ENCODE peak calls at places on chromosomes 13 and 19, in five cellular contexts. U is stimulated activated effector memory CD8-positive, alpha-beta T cell treated with anti-CD3 and anti-CD28 coated beads, Interleukin-12 subunit alpha, Interleukin-12 subunit beta, amount 100 ng/mL, for 72 hours; I is foreskin melanocyte; P is stimulated activated naive CD8-positive, alpha-beta T cell treated with anti-CD3 and anti-CD28 coated beads, Interleukin-15, Interleukin-2, amounts not matched to agents 100 U/mL and 50 U/mL, for 24 hours; F is naive thymus-derived CD8-positive, alpha-beta T cell. H is an unnamed sample.

GRCh38 chr13:111616203-111616602 is 295.8 kb downstream of the TEX29 start:
- DNase-seq in U (no peak), I (no peak), P (no peak), F (no peak), H (no peak)

GRCh38 chr19:35116085-35116801 is 620 bp downstream of the FXYD3 start:
- DNase-seq in U (no peak), I (no peak), P (no peak), F (no peak), H (no peak)

GRCh38 chr13:49908637-49909036 is 27.5 kb downstream of the SPRYD7 start:
- DNase-seq in U (no peak), I (no peak), P (no peak), F (no peak), H (no peak)

GRCh38 chr19:36093146-36093662 is 17.7 kb upstream of the OVOL3 start:
- DNase-seq in U (no peak), I (no peak), P (peak; percentile 25), F (no peak), H (no peak)

GRCh38 chr13:42466123-42466522 is 107.8 kb upstream of the TNFSF11 start:
- DNase-seq in U (no peak), I (no peak), P (no peak), F (peak; percentile 1), H (no peak)

GRCh38 chr19:47152205-47152604 is 21.6 kb downstream of the SAE1 start:
- DNase-seq in U (no peak), I (no peak), P (no peak), F (no peak), H (no peak)

GRCh38 chr13:50124536-50125305 is 109.5 kb downstream of the KCNRG start:
- DNase-seq in U (peak; percentile 82), I (peak; percentile 56), P (no peak), F (peak; percentile 90), H (no peak)

GRCh38 chr19:47230122-47230920 is 678 bp downstream of the BBC3 start:
- DNase-seq in U (peak; percentile 86), I (no peak), P (peak; percentile 88), F (peak; percentile 95), H (no peak)

GRCh38 chr13:110546933-110547332 is 14.6 kb downstream of the RAB20 start:
- DNase-seq in U (no peak), I (no peak), P (no peak), F (no peak), H (peak; percentile 95)

GRCh38 chr13:112968380-112968909 is 569 bp upstream of the MCF2L start:
- DNase-seq in U (peak; percentile 16), I (no peak), P (peak; percentile 39), F (no peak), H (no peak)

GRCh38 chr13:51619614-51620013 is 35.4 kb downstream of the WDFY2 start:
- DNase-seq in U (no peak), I (no peak), P (peak; percentile 15), F (no peak), H (no peak)

GRCh38 chr13:106151056-106151699 is 384.3 kb downstream of the EFNB2 start:
- DNase-seq in U (no peak), I (peak; percentile 70), P (no peak), F (no peak), H (no peak)

GRCh38 chr13:50094615-50095293 is 79.5 kb downstream of the KCNRG start:
- DNase-seq in U (no peak), I (no peak), P (no peak), F (no peak), H (no peak)

GRCh38 chr19:48501961-48502719 is 9.5 kb downstream of the LMTK3 start:
- DNase-seq in U (no peak), I (no peak), P (peak; percentile 67), F (peak; percentile 55), H (no peak)

GRCh38 chr19:38135150-38135998 is 88.6 kb downstream of the DPF1 start:
- DNase-seq in U (no peak), I (no peak), P (no peak), F (no peak), H (no peak)

H was measured in right atrium auricular region.